ENCODE peak calls at places on chromosomes 7 and 10, in six cellular contexts. R is NCI-H1092 treated with DMSO at 0.1 percent for 48 hours, T is fibroblast of mammary gland, D is nephron progenitor cell, V is AG20443, S is mucosa of gallbladder. J is an unnamed sample.

GRCh38 chr10:114684085-114684821 is 26.2 kb upstream of the ABLIM1 start:
- DNase-seq in R (no peak), T (peak), D (no peak), V (peak), S (peak), J (no peak)

GRCh38 chr7:49986191-49986590 is 106.9 kb downstream of the ZPBP start:
- DNase-seq in R (no peak), T (no peak), D (no peak), V (no peak), S (no peak), J (no peak)

GRCh38 chr7:25192043-25192442 is 36.2 kb downstream of the NPVF start:
- DNase-seq in R (no peak), T (no peak), D (no peak), V (no peak), S (no peak), J (no peak)

GRCh38 chr10:66786705-66787104 is 139.1 kb upstream of the LRRTM3 start:
- DNase-seq in R (no peak), T (no peak), D (no peak), V (no peak), S (peak), J (no peak)

GRCh38 chr7:21305455-21306235 is 122.2 kb upstream of the SP4 start:
- DNase-seq in R (no peak), T (no peak), D (no peak), V (no peak), S (no peak), J (no peak)

GRCh38 chr7:98281757-98282652 is 519 bp downstream of the BRI3 start:
- DNase-seq in R (no peak), T (no peak), D (no peak), V (no peak), S (peak), J (no peak)

GRCh38 chr10:84370268-84370667 is 41.9 kb downstream of the CCSER2 start:
- DNase-seq in R (no peak), T (no peak), D (no peak), V (no peak), S (no peak), J (no peak)

GRCh38 chr10:73053275-73053674 is 43.4 kb downstream of the P4HA1 start:
- DNase-seq in R (no peak), T (no peak), D (no peak), V (no peak), S (no peak), J (no peak)

GRCh38 chr10:79385392-79385795 is 38.1 kb downstream of the PPIF start:
- DNase-seq in R (no peak), T (no peak), D (no peak), V (peak), S (peak), J (no peak)

GRCh38 chr10:84177541-84178386 is 4.2 kb downstream of the GPR15LG start:
- DNase-seq in R (no peak), T (no peak), D (no peak), V (no peak), S (peak), J (no peak)

GRCh38 chr7:11831727-11832495 is at the start of gene THSD7A:
- DNase-seq in R (peak), T (peak), D (peak), V (peak), S (peak), J (peak)

GRCh38 chr10:15197911-15198310 is 29.4 kb upstream of the NMT2 start:
- DNase-seq in R (no peak), T (no peak), D (no peak), V (no peak), S (no peak), J (no peak)

GRCh38 chr10:103745264-103746247 is 109.8 kb downstream of the SH3PXD2A start:
- DNase-seq in R (no peak), T (peak), D (no peak), V (no peak), S (no peak), J (peak)

GRCh38 chr10:98262571-98262970 is 5.4 kb downstream of the LOXL4 start:
- DNase-seq in R (no peak), T (peak), D (no peak), V (peak), S (peak), J (peak)

GRCh38 chr7:1813394-1814088 is 143.5 kb downstream of the ELFN1 start:
- DNase-seq in R (no peak), T (no peak), D (no peak), V (no peak), S (no peak), J (no peak)

GRCh38 chr7:25967278-25968204 is 184.5 kb upstream of the NFE2L3 start:
- DNase-seq in R (no peak), T (no peak), D (no peak), V (no peak), S (no peak), J (no peak)

GRCh38 chr7:66627876-66628360 is 763 bp upstream of the KCTD7 start:
- DNase-seq in R (no peak), T (no peak), D (no peak), V (no peak), S (peak), J (no peak)

GRCh38 chr10:86632009-86632800 is 22.1 kb upstream of the OPN4 start:
- DNase-seq in R (peak), T (peak), D (peak), V (peak), S (no peak), J (peak)

GRCh38 chr10:71623098-71623985 is 96.2 kb downstream of the C10orf105 start:
- DNase-seq in R (no peak), T (peak), D (peak), V (peak), S (no peak), J (peak)

GRCh38 chr10:120990831-120991230 is 139.7 kb downstream of the WDR11 start:
- DNase-seq in R (no peak), T (no peak), D (no peak), V (peak), S (peak), J (no peak)

GRCh38 chr7:8260871-8261707 is 878 bp downstream of the ICA1 start:
- DNase-seq in R (peak), T (no peak), D (no peak), V (peak), S (peak), J (no peak)

GRCh38 chr10:123890761-123891146 is 853 bp downstream of the CPXM2 start:
- DNase-seq in R (no peak), T (no peak), D (no peak), V (peak), S (no peak), J (no peak)

GRCh38 chr10:124160176-124160575 is 66.8 kb upstream of the CHST15 start:
- DNase-seq in R (no peak), T (no peak), D (no peak), V (no peak), S (no peak), J (no peak)

GRCh38 chr7:88146611-88147010 is 73.2 kb downstream of the SRI start:
- DNase-seq in R (no peak), T (no peak), D (no peak), V (no peak), S (no peak), J (no peak)